ENCODE peak calls at places on chromosomes 2 and 18, in six cellular contexts. S, D, G, W, R and M are unnamed samples.
A peak's percentile ranks its signal among the peaks of the same experiment; 100 is the strongest.

GRCh38 chr2:97011977-97012569 is 25.7 kb upstream of the FAM178B start:
- DNase-seq in D (peak; percentile 59), R (no peak), S (peak; percentile 10), W (peak; percentile 39), G (peak; percentile 12), M (peak; percentile 14)

GRCh38 chr2:118849226-118850170 is 2.0 kb upstream of the EN1 start:
- DNase-seq in G (no peak), D (no peak), R (no peak), S (no peak), W (no peak), M (no peak)

GRCh38 chr18:67893896-67894295 is 377.4 kb upstream of the DSEL start:
- DNase-seq in G (no peak), R (no peak), W (no peak), S (no peak), D (no peak), M (no peak)

GRCh38 chr2:132690664-132691303 is 20.8 kb upstream of the LYPD1 start:
- DNase-seq in G (no peak), D (no peak), S (no peak), R (no peak), W (no peak), M (no peak)

GRCh38 chr2:27587025-27587424 is 4.2 kb downstream of the ZNF512 start:
- DNase-seq in R (no peak), D (no peak), S (no peak), G (no peak), W (no peak), M (no peak)

GRCh38 chr2:205925373-205926337 is 160.3 kb downstream of the INO80D start:
- DNase-seq in D (peak; percentile 49), G (peak; percentile 90), S (peak; percentile 2), R (peak; percentile 53), W (peak; percentile 59), M (no peak)

GRCh38 chr2:221896505-221897151 is 324.5 kb upstream of the EPHA4 start:
- DNase-seq in G (no peak), R (no peak), S (no peak), D (peak; percentile 89), W (peak; percentile 3), M (peak; percentile 1)

GRCh38 chr2:227374158-227374557 is 4.9 kb downstream of the TM4SF20 start:
- DNase-seq in G (no peak), D (peak; percentile 43), W (no peak), S (no peak), R (no peak), M (no peak)

GRCh38 chr18:70221156-70221910 is 15.8 kb upstream of the RTTN start:
- DNase-seq in S (no peak), D (no peak), W (no peak), R (no peak), G (peak; percentile 14), M (no peak)

GRCh38 chr2:222671259-222672067 is at the start of gene MOGAT1:
- DNase-seq in R (no peak), S (no peak), W (peak; percentile 35), G (peak; percentile 43), D (no peak), M (no peak)

GRCh38 chr18:23095463-23095862 is 39.8 kb upstream of the CABLES1 start:
- DNase-seq in G (no peak), W (no peak), R (no peak), S (no peak), D (no peak), M (no peak)

GRCh38 chr2:180472133-180472532 is 465.0 kb upstream of the CWC22 start:
- DNase-seq in G (no peak), D (peak; percentile 42), S (no peak), R (no peak), W (no peak), M (no peak)

GRCh38 chr2:209495855-209496585 is 72.2 kb downstream of the MAP2 start:
- DNase-seq in D (peak; percentile 98), W (peak; percentile 47), R (no peak), S (no peak), G (no peak), M (peak; percentile 81)

GRCh38 chr2:236776695-236777251 is 207.1 kb downstream of the ACKR3 start:
- DNase-seq in G (no peak), D (no peak), W (no peak), S (no peak), R (no peak), M (peak; percentile 48)

GRCh38 chr2:193847140-193847539 is 1652.4 kb upstream of the TMEFF2 start:
- DNase-seq in G (no peak), W (no peak), R (no peak), S (no peak), D (peak; percentile 50), M (peak; percentile 23)

GRCh38 chr18:33751613-33752221 is 173.7 kb downstream of the ASXL3 start:
- DNase-seq in W (peak; percentile 91), D (no peak), R (no peak), G (no peak), S (no peak), M (no peak)

GRCh38 chr2:137980459-137980858 is 16.2 kb downstream of the HNMT start:
- DNase-seq in S (no peak), W (no peak), G (no peak), R (no peak), D (no peak), M (no peak)

GRCh38 chr2:240960309-240960962 is 38.0 kb upstream of the SNED1 start:
- DNase-seq in W (peak; percentile 38), S (no peak), R (no peak), D (no peak), G (no peak), M (no peak)

GRCh38 chr2:68316091-68316490 is 3.7 kb downstream of the CNRIP1 start:
- DNase-seq in S (no peak), R (no peak), G (no peak), W (no peak), D (no peak), M (no peak)

GRCh38 chr2:170255971-170256370 is 78.0 kb downstream of the MYO3B start:
- DNase-seq in G (no peak), W (no peak), D (peak; percentile 36), R (no peak), S (no peak), M (peak; percentile 5)

GRCh38 chr2:219213486-219214071 is 5.2 kb downstream of the ABCB6 start:
- DNase-seq in S (no peak), D (no peak), R (no peak), W (no peak), G (no peak), M (no peak)

GRCh38 chr2:102660070-102660469 is 40.7 kb downstream of the SLC9A2 start:
- DNase-seq in R (no peak), D (no peak), G (no peak), S (no peak), W (no peak), M (no peak)

GRCh38 chr18:50231621-50232020 is 34.7 kb downstream of the CFAP53 start:
- DNase-seq in R (no peak), W (no peak), S (no peak), D (peak; percentile 30), G (no peak), M (no peak)

GRCh38 chr2:109351164-109351756 is 222.3 kb downstream of the SH3RF3 start:
- DNase-seq in D (peak; percentile 81), S (no peak), R (no peak), G (no peak), W (peak; percentile 15), M (peak; percentile 68)

GRCh38 chr2:207558106-207558505 is 28.3 kb downstream of the CREB1 start:
- DNase-seq in G (no peak), W (no peak), S (no peak), D (peak; percentile 71), R (no peak), M (peak; percentile 72)

GRCh38 chr18:69031571-69032451 is 233.9 kb downstream of the CCDC102B start:
- DNase-seq in S (no peak), R (no peak), W (no peak), G (no peak), D (no peak), M (no peak)

GRCh38 chr2:53535234-53535867 is 232.3 kb upstream of the CHAC2 start:
- DNase-seq in G (no peak), R (no peak), S (no peak), W (no peak), D (no peak), M (no peak)

GRCh38 chr18:32888311-32888710 is 115.5 kb upstream of the KLHL14 start:
- DNase-seq in R (no peak), D (no peak), S (no peak), G (no peak), W (no peak), M (no peak)

GRCh38 chr2:120283649-120284048 is 31.0 kb downstream of the RALB start:
- DNase-seq in S (no peak), R (no peak), W (no peak), D (peak; percentile 25), G (no peak), M (no peak)

GRCh38 chr18:44723973-44724778 is 43.5 kb downstream of the SETBP1 start:
- DNase-seq in W (no peak), G (no peak), D (no peak), R (no peak), S (no peak), M (no peak)

GRCh38 chr2:219131327-219131726 is 29.3 kb downstream of the NHEJ1 start:
- DNase-seq in D (no peak), G (no peak), R (no peak), S (no peak), W (no peak), M (no peak)

GRCh38 chr2:137050949-137051348 is 285.6 kb downstream of the THSD7B start:
- DNase-seq in D (no peak), R (no peak), G (no peak), S (no peak), W (peak; percentile 1), M (no peak)

GRCh38 chr2:27194538-27195354 is 17.1 kb upstream of the ATRAID start:
- DNase-seq in W (no peak), S (no peak), R (no peak), D (no peak), G (no peak), M (no peak)